ENCODE peak calls at places on chromosomes 4 and X, in four cellular contexts. Y, U, C and X are unnamed samples.

GRCh38 chr4:169059294-169060201 is 49.5 kb upstream of the CBR4 start:
- DNase-seq in Y (peak; percentile 37), U (no peak), C (peak; percentile 20), X (no peak)

GRCh38 chr4:187993827-187994226 is 1.7 kb upstream of the ZFP42 start:
- DNase-seq in Y (no peak), U (no peak), C (no peak), X (no peak)

GRCh38 chr4:128871948-128872347 is 62.4 kb downstream of the JADE1 start:
- DNase-seq in Y (no peak), U (no peak), C (no peak), X (no peak)

GRCh38 chr4:25881187-25881586 is 18.4 kb upstream of the SEL1L3 start:
- DNase-seq in Y (no peak), U (no peak), C (no peak), X (no peak)

GRCh38 chr4:28702571-28702970 is 1841.9 kb downstream of the STIM2 start:
- DNase-seq in Y (no peak), U (no peak), C (no peak), X (no peak)

GRCh38 chr4:140038031-140038533 is 115.9 kb downstream of the MAML3 start:
- DNase-seq in Y (no peak), U (no peak), C (no peak), X (no peak)

GRCh38 chr4:177987896-177988295 is 545.7 kb upstream of the AGA start:
- DNase-seq in Y (no peak), U (no peak), C (no peak), X (no peak)

GRCh38 chr4:6134612-6135220 is 65.6 kb downstream of the JAKMIP1 start:
- DNase-seq in Y (no peak), U (no peak), C (no peak), X (no peak)

GRCh38 chr4:147714575-147715401 is 17.1 kb upstream of the ARHGAP10 start:
- DNase-seq in Y (peak; percentile 59), U (no peak), C (peak; percentile 60), X (no peak)

GRCh38 chrX:107669885-107670628 is 41.7 kb downstream of the PRPS1 start:
- DNase-seq in Y (no peak), U (no peak), C (no peak), X (no peak)

GRCh38 chrX:144006811-144007210 is 122.9 kb downstream of the UBE2NL start:
- DNase-seq in Y (no peak), U (peak; percentile 46), C (no peak), X (no peak)

GRCh38 chr4:25271866-25272265 is 38.0 kb downstream of the PI4K2B start:
- DNase-seq in Y (no peak), U (no peak), C (no peak), X (no peak)

GRCh38 chrX:46860536-46860935 is 23.7 kb downstream of the RP2 start:
- DNase-seq in Y (no peak), U (no peak), C (no peak), X (no peak)

GRCh38 chr4:101763576-101763975 is 27.0 kb upstream of the BANK1 start:
- DNase-seq in Y (no peak), U (no peak), C (no peak), X (no peak)

GRCh38 chr4:13547563-13548041 is 3.3 kb upstream of the NKX3-2 start:
- DNase-seq in Y (no peak), U (no peak), C (no peak), X (no peak)

GRCh38 chr4:110049951-110050925 is 137.6 kb downstream of the EGF start:
- DNase-seq in Y (no peak), U (no peak), C (peak; percentile 23), X (no peak)

GRCh38 chr4:112031712-112032328 is 113.4 kb upstream of the FAM241A start:
- DNase-seq in Y (no peak), U (no peak), C (no peak), X (no peak)

GRCh38 chr4:15106417-15106816 is 104.1 kb downstream of the CPEB2 start:
- DNase-seq in Y (no peak), U (no peak), C (no peak), X (no peak)

GRCh38 chr4:71389149-71389840 is 50.5 kb downstream of the SLC4A4 start:
- DNase-seq in Y (no peak), U (no peak), C (no peak), X (no peak)

GRCh38 chr4:25532579-25532978 is 123.1 kb upstream of the SLC34A2 start:
- DNase-seq in Y (no peak), U (no peak), C (no peak), X (no peak)

GRCh38 chrX:46649421-46650260 is 76.1 kb downstream of the CHST7 start:
- DNase-seq in Y (peak; percentile 31), U (no peak), C (peak; percentile 30), X (peak; percentile 49)

GRCh38 chrX:18887821-18888205 is 96.1 kb downstream of the PHKA2 start:
- DNase-seq in Y (no peak), U (no peak), C (no peak), X (no peak)

GRCh38 chr4:133865606-133866327 is 335.8 kb downstream of the PABPC4L start:
- DNase-seq in Y (no peak), U (no peak), C (no peak), X (no peak)

GRCh38 chr4:20028694-20029093 is 223.0 kb upstream of the SLIT2 start:
- DNase-seq in Y (no peak), U (no peak), C (no peak), X (no peak)

GRCh38 chrX:119155416-119156035 is 27.9 kb upstream of the KIAA1210 start:
- DNase-seq in Y (no peak), U (no peak), C (no peak), X (no peak)

DNA sequence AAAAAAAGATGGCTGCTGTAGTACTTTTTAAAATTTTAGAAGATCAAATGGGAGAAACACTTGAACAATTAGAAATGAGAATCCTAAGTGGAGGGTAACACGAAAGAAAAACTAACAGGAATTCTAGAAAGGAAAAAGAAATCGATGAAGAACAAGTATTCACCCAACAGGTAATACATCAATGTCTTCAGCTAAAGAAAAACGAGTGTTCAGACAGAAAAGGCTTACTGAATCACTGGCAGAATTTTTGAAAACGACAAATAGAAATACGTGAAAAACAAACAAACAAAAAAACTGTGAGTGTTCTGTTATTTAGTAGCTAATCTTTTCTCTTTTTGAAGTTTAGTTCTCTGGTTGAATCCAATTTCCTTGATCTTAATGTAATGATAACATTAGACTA is 1.8 kb downstream of the MAD2L1 start:
- DNase-seq in Y (no peak), U (no peak), C (no peak), X (no peak)
- H3K4me1 ChIP-seq in Y (peaks cover 30% of the 10 kb centered on the region), U (peaks cover 27% of the 10 kb centered on the region), C (peaks cover 6% of the 10 kb centered on the region), X (peaks cover 21% of the 10 kb centered on the region)

GRCh38 chr4:52744588-52744987 is 6.6 kb downstream of the ERVMER34-1 start:
- DNase-seq in Y (no peak), U (no peak), C (no peak), X (no peak)
- H3K4me3 ChIP-seq in Y (no peak overlapping the region), U (no peak overlapping the region), C (no peak overlapping the region), X (no peak overlapping the region)

GRCh38 chr4:2866891-2867290 is 23.2 kb downstream of the ADD1 start:
- DNase-seq in Y (no peak), U (no peak), C (no peak), X (no peak)
- H3K4me1 ChIP-seq in Y (peaks cover 99% of the 10 kb centered on the region), U (peaks cover 8% of the 10 kb centered on the region), C (no peaks in the 10 kb centered on the region), X (peaks cover 99% of the 10 kb centered on the region)

DNA sequence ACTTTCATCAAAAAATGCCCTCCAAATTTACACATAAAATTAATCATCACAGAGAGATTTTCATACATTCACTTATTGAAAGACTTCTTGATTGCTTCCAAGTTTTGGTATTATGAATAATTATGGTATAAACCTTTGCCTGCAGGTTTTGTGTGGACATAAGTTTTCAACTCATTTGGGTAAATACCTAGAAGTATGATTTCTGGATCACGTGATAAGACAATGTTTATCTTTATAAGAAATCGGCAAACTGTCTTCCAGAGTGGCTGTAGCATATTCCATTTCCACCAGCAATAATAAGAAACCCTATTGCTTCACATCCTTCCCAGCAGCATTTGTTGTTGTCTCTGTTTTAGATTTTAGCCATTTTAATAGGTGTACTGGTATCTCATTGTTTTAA is 1507.0 kb upstream of the IGFBP7 start:
- DNase-seq in Y (no peak), U (no peak), C (no peak), X (no peak)
- H3K4me3 ChIP-seq in Y (no peak overlapping the region), U (no peak overlapping the region), C (no peak overlapping the region), X (no peak overlapping the region)